ENCODE peak calls at places on chromosomes 4 and X, in nine cellular contexts. S is stomach, N is neural crest cell, B is H7, K is T1000, X is RCC 7860, G is GM10248, O is NCI-H2029 treated with DMSO at 0.1 percent for 48 hours, J is fibroblast of lung. C is an unnamed sample.
A peak's percentile ranks its signal among the peaks of the same experiment; 100 is the strongest.

GRCh38 chr4:80963051-80963450 is 67.5 kb upstream of the BMP3 start:
- DNase-seq in S (no peak), N (no peak), B (no peak), K (no peak), X (no peak), G (no peak), O (no peak), J (peak; percentile 18), C (no peak)

GRCh38 chr4:7861440-7861881 is 78.2 kb downstream of the AFAP1 start:
- DNase-seq in S (no peak), N (no peak), B (peak; percentile 69), K (peak; percentile 49), X (peak; percentile 74), G (no peak), O (no peak), J (peak; percentile 99), C (no peak)

GRCh38 chr4:8393593-8394038 is 46.9 kb downstream of the ACOX3 start:
- DNase-seq in S (no peak), N (peak; percentile 26), B (no peak), K (peak; percentile 80), X (peak; percentile 93), G (no peak), O (no peak), J (peak; percentile 99), C (peak; percentile 53)

GRCh38 chrX:7330971-7331746 is 183.2 kb upstream of the PUDP start:
- DNase-seq in S (no peak), N (no peak), B (no peak), K (no peak), X (no peak), G (no peak), O (no peak), J (peak; percentile 89), C (no peak)

GRCh38 chrX:97787849-97788248 is 904.1 kb downstream of the RPA4 start:
- DNase-seq in S (no peak), N (no peak), B (no peak), K (no peak), X (no peak), G (no peak), O (no peak), J (no peak), C (no peak)

GRCh38 chrX:41002021-41002420 is 83.2 kb upstream of the USP9X start:
- DNase-seq in S (no peak), N (no peak), B (no peak), K (no peak), X (no peak), G (no peak), O (no peak), J (no peak), C (no peak)

GRCh38 chr4:6333301-6334202 is 63.9 kb downstream of the WFS1 start:
- DNase-seq in S (no peak), N (peak; percentile 25), B (peak; percentile 74), K (no peak), X (no peak), G (no peak), O (no peak), J (no peak), C (no peak)

GRCh38 chrX:26558719-26559386 is 342.9 kb downstream of the MAGEB5 start:
- DNase-seq in S (no peak), N (no peak), B (peak; percentile 6), K (no peak), X (no peak), G (no peak), O (no peak), J (no peak), C (no peak)

GRCh38 chr4:65825121-65825520 is 154.8 kb upstream of the EPHA5 start:
- DNase-seq in S (no peak), N (no peak), B (no peak), K (no peak), X (peak; percentile 59), G (no peak), O (no peak), J (peak; percentile 76), C (no peak)

GRCh38 chr4:26576171-26576829 is 7.6 kb upstream of the TBC1D19 start:
- DNase-seq in S (no peak), N (no peak), B (no peak), K (no peak), X (no peak), G (no peak), O (no peak), J (peak; percentile 85), C (no peak)

GRCh38 chr4:20658456-20658855 is 41.8 kb upstream of the PACRGL start:
- DNase-seq in S (no peak), N (no peak), B (no peak), K (no peak), X (no peak), G (no peak), O (no peak), J (no peak), C (no peak)

GRCh38 chr4:135508006-135508714 is 1306.6 kb upstream of the PABPC4L start:
- DNase-seq in S (no peak), N (no peak), B (no peak), K (peak; percentile 11), X (peak; percentile 64), G (no peak), O (no peak), J (peak; percentile 93), C (no peak)

GRCh38 chr4:137707626-137708025 is 175.3 kb upstream of the PCDH18 start:
- DNase-seq in S (no peak), N (no peak), B (no peak), K (no peak), X (no peak), G (no peak), O (no peak), J (peak; percentile 72), C (no peak)

GRCh38 chrX:73581002-73581628 is 18.1 kb downstream of the CHIC1 start:
- DNase-seq in S (no peak), N (no peak), B (no peak), K (no peak), X (no peak), G (no peak), O (no peak), J (no peak), C (no peak)

GRCh38 chr4:86981789-86982188 is 47.0 kb downstream of the AFF1 start:
- DNase-seq in S (no peak), N (no peak), B (no peak), K (no peak), X (no peak), G (no peak), O (no peak), J (no peak), C (no peak)

C was measured in transverse colon.